ENCODE peak calls at places on chromosome 3, in four cellular contexts. H is WERI-Rb-1, W is cardiac fibroblast, M is GM12864. Z is an unnamed sample.

GRCh38 chr3:53042654-53043053 is 3.2 kb downstream of the SFMBT1 start:
- DNase-seq in W (no peak), H (no peak), M (no peak), Z (no peak)

GRCh38 chr3:126389792-126390142 is 4.9 kb upstream of the CFAP100 start:
- DNase-seq in M (no peak), H (no peak), W (no peak), Z (no peak)

GRCh38 chr3:143120716-143121239 is 1.2 kb downstream of the CHST2 start:
- DNase-seq in H (peak; percentile 31), W (peak; percentile 56), M (no peak), Z (peak; percentile 69)

GRCh38 chr3:64251019-64251418 is 25.8 kb upstream of the PRICKLE2 start:
- DNase-seq in M (no peak), W (no peak), H (no peak), Z (no peak)

GRCh38 chr3:69740103-69741021 is 1.1 kb downstream of the MITF start:
- DNase-seq in H (peak; percentile 31), M (no peak), W (no peak), Z (peak; percentile 12)

GRCh38 chr3:170745211-170745718 is 124.7 kb downstream of the RPL22L1 start:
- DNase-seq in H (no peak), M (no peak), W (peak; percentile 69), Z (no peak)

GRCh38 chr3:121508384-121508783 is 37.4 kb downstream of the POLQ start:
- DNase-seq in H (no peak), M (no peak), W (no peak), Z (no peak)

GRCh38 chr3:31754575-31755278 is 222.0 kb downstream of the STT3B start:
- DNase-seq in W (no peak), M (peak; percentile 49), H (no peak), Z (peak; percentile 33)

GRCh38 chr3:23198801-23199200 is 4.3 kb upstream of the UBE2E2 start:
- DNase-seq in M (no peak), H (no peak), W (peak; percentile 14), Z (no peak)

GRCh38 chr3:59326246-59327024 is 276.6 kb upstream of the CFAP20DC start:
- DNase-seq in M (no peak), W (no peak), H (peak; percentile 20), Z (no peak)
- TF ChIP-seq CTCF in M (peak; percentile 50), W (peak; percentile 34), H (peak; percentile 72), Z (no peak)

GRCh38 chr3:71510485-71510884 is 73.0 kb downstream of the FOXP1 start:
- DNase-seq in W (peak; percentile 47), H (no peak), M (no peak), Z (no peak)
- TF ChIP-seq CTCF in W (peak; percentile 33), H (no peak), M (no peak), Z (no peak)

DNA sequence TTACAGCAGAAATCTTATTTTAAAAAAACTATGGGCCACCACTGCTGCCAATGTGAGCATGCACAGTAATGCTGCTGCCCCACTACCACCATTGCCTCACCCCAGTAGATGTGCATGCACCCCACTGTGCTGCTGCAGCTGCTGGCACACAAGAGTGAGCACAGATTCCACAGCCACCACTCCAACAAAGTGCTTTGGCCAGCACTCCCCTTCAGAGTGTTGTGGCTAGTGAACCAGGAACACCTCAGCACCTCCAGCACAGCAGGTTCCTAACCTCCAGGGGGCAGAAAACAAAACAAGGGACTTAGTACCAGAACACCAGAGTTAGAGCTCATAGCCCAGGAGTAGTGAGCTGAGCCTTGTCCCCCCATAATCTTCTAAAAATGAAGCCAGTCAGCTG is 629.6 kb downstream of the PYDC2 start:
- DNase-seq in H (no peak), W (no peak), M (peak; percentile 19), Z (no peak)
- TF ChIP-seq CTCF in H (no peak), W (no peak), M (peak; percentile 60), Z (peak; percentile 41)

GRCh38 chr3:111904376-111905241 is 45.5 kb downstream of the PHLDB2 start:
- DNase-seq in W (peak; percentile 94), H (no peak), M (no peak), Z (no peak)
- TF ChIP-seq CTCF in W (peak; percentile 31), H (no peak), M (no peak), Z (no peak)

DNA sequence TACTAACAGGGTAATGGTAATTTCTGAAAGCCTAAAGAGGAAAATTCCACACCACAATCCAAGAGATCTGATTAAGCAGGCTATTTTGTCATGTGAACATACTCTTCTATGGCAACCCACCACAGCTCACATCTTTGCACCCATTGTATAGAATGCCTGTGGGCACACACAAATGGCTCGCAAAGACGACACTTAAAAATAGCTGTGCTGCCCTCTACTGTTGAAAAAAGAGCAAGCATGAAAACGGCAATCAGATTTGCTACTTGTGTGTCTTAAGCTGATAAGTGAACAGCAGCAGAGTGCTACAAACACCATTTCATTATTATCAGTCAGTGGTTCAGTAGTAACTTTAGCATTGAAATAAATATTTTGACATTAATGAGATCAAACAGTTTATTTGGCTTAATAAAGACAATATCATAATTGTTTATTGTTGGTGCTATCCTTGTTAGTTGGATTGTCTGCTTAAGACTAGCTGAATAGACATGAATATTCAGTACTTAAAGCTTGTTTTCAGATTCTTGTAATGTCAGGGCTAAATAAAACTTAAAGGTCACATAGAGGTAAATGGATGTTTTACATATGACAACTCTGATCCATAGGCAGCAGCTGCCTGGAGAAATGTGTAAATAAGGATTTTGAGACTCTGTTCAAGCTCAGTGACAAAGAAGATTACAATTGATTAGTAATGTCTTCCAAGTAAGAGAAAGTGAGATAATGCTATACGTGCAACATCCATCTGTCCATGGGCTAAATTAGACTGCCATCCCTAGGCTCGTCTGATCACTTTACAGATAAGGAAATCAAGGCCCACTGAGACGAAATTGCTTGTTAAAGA is 199.1 kb downstream of the LRRN1 start:
- DNase-seq in W (peak; percentile 18), M (peak; percentile 27), H (peak; percentile 57), Z (peak; percentile 20)
- TF ChIP-seq CTCF in W (no peak), M (peak; percentile 75), H (peak; percentile 70), Z (peak; percentile 78)

GRCh38 chr3:132038198-132038825 is 3.5 kb upstream of the CPNE4 start:
- DNase-seq in M (no peak), H (no peak), W (peak; percentile 44), Z (peak; percentile 46)
- TF ChIP-seq CTCF in M (peak; percentile 54), H (peak; percentile 45), W (peak; percentile 76), Z (peak; percentile 47)

GRCh38 chr3:46609074-46609735 is 3.1 kb upstream of the FAM240A start:
- DNase-seq in H (peak; percentile 21), M (no peak), W (no peak), Z (no peak)

GRCh38 chr3:46604127-46604526 is 8.2 kb upstream of the FAM240A start:
- DNase-seq in M (no peak), W (no peak), H (no peak), Z (no peak)

GRCh38 chr3:46609944-46610722 is 2.2 kb upstream of the FAM240A start:
- DNase-seq in M (no peak), H (no peak), W (no peak), Z (no peak)

GRCh38 chr3:46603461-46604062 is 8.8 kb upstream of the FAM240A start:
- DNase-seq in W (no peak), M (no peak), H (no peak), Z (no peak)

DNA sequence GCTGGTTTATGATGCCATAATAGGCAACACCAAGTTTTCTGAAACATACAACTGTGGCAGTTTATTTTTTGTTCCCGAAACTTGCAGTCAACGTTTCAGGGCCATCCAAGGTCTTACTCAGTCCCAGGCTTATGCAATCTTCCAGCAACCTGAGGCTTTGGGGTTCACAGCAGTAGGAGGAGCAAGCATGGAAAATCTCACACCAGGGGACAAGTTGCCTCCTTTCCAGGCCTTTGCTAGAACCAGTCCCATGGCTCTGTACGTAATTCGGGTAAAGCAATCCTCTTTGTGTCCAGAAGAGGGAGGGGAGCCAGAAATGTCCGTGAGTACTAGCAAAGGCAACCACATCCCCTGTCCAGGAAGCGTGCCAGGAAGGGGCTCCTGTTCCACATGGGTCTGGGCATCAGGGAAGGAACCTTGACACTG is 4.7 kb upstream of the FAM240A start:
- DNase-seq in M (no peak), H (no peak), W (peak; percentile 10), Z (no peak)
- TF ChIP-seq CTCF in M (peak; percentile 15), H (no peak), W (peak; percentile 15), Z (no peak)

GRCh38 chr3:185309309-185309708 is 53.6 kb upstream of the MAP3K13 start:
- DNase-seq in H (no peak), M (no peak), W (no peak), Z (no peak)

GRCh38 chr3:185309795-185310194 is 53.1 kb upstream of the MAP3K13 start:
- DNase-seq in M (no peak), H (no peak), W (no peak), Z (no peak)

GRCh38 chr3:185306847-185307246 is 53.0 kb upstream of the EHHADH start:
- DNase-seq in W (no peak), M (no peak), H (no peak), Z (no peak)

GRCh38 chr3:185312006-185312405 is 50.9 kb upstream of the MAP3K13 start:
- DNase-seq in M (no peak), H (no peak), W (no peak), Z (no peak)

GRCh38 chr3:185308126-185308754 is 54.4 kb upstream of the EHHADH start:
- DNase-seq in W (peak; percentile 84), H (peak; percentile 57), M (no peak), Z (peak; percentile 48)
- TF ChIP-seq CTCF in W (peak; percentile 93), H (peak; percentile 78), M (peak; percentile 86), Z (peak; percentile 84)

DNA sequence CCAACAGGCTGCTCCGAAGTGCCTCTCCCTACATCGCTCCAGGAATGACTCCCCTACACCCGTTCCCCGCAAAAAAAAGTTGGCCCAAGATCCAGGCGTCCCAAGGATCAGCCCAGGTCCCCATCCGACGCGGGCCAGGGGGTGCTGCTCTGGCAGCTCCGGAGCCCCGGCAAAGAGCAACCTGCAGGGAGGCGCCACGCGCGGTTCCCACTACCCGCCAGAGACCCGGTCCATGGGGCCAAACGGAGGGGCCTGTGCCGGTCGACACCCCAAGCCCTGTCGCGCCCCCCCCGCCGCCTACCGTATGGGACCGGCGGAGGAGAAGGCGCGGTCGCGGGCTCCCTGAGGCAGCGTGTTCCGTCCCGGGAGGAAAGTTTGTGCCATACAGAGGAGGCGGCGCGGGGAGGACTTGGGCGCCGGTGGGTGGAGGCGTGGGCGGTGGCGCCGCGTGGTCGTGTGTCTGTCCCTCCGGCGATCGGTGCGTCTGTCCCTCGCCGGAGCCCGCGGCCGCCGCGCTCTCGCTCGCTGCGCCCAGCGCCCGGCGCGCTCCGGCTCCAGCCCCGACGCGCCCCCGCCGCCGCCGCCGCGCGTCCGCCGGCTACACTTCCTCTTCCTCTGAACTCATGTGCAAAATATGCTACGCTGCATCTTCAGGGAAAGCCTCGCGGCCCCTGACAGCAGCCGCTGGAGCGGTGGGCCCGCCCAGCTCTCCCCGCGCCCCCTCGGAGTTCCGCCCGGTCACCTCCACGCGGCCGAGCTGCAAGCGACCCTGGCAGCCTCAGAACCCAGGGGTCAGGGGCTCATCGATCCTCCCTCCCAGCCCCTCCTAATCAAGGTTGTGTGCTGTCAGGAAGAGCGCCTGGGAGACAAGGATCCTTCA is at the start of gene RFTN1:
- DNase-seq in M (no peak), W (peak; percentile 65), H (peak; percentile 18), Z (peak; percentile 65)
- TF ChIP-seq CTCF in M (no peak), W (no peak), H (peak; percentile 1), Z (no peak)